ENCODE peak calls at places on chromosomes 11 and 22, in five cellular contexts. N is nucleus accumbens; E is stimulated activated CD4-positive, alpha-beta T cell treated with anti-CD3 and anti-CD28 coated beads, Interleukin-1b, Interleukin-23, amount 100 ng/mL, for 1 hour; X is activated T-helper 1 cell treated with anti-CD3 and anti-CD28 coated beads, Interleukin-12 subunit alpha, Interleukin-12 subunit beta, Interleukin-2, Interleukin-4 antibody, amounts not matched to agents 30 ng/mL and 10 ng/mL and 1 ng/mL, durations not matched to agents 14 hours and 24 hours and 36 hours; T is amniotic stem cell. C is an unnamed sample.

GRCh38 chr11:13949876-13950275 is 12.6 kb upstream of the SPON1 start:
- DNase-seq in N (no peak), E (no peak), T (no peak), X (no peak), C (no peak)

GRCh38 chr11:35981581-35981980 is 37.7 kb downstream of the LDLRAD3 start:
- DNase-seq in E (no peak), N (no peak), T (no peak), X (no peak), C (no peak)

GRCh38 chr11:64152841-64153691 is 12.8 kb downstream of the MACROD1 start:
- DNase-seq in T (no peak), X (peak), E (peak), N (peak), C (peak)

GRCh38 chr11:66048525-66049313 is at the start of gene GAL3ST3:
- DNase-seq in N (no peak), E (no peak), T (no peak), X (no peak), C (no peak)

GRCh38 chr22:36365020-36365411 is 22.8 kb downstream of the MYH9 start:
- DNase-seq in N (no peak), X (peak), E (peak), T (peak), C (peak)

GRCh38 chr11:22761066-22761465 is 68.5 kb downstream of the SVIP start:
- DNase-seq in X (no peak), T (no peak), E (no peak), N (no peak), C (no peak)

GRCh38 chr22:24975813-24976341 is 23.4 kb downstream of the KIAA1671 start:
- DNase-seq in T (no peak), X (no peak), N (no peak), E (no peak), C (no peak)

GRCh38 chr11:2826679-2827056 is 58.9 kb downstream of the CDKN1C start:
- DNase-seq in N (no peak), E (no peak), X (no peak), T (no peak), C (no peak)

GRCh38 chr11:11987503-11988022 is 20.9 kb downstream of the DKK3 start:
- DNase-seq in T (no peak), N (no peak), X (no peak), E (no peak), C (no peak)

GRCh38 chr11:31397239-31397834 is 27.7 kb downstream of the DNAJC24 start:
- DNase-seq in X (no peak), N (no peak), E (no peak), T (peak), C (no peak)

GRCh38 chr11:15109602-15110001 is 5.1 kb upstream of the INSC start:
- DNase-seq in T (no peak), N (no peak), X (no peak), E (no peak), C (no peak)

GRCh38 chr22:47605441-47605840 is 843.0 kb downstream of the TBC1D22A start:
- DNase-seq in E (no peak), T (no peak), X (no peak), N (no peak), C (no peak)

GRCh38 chr11:114291847-114292680 is 4.1 kb upstream of the NNMT start:
- DNase-seq in E (no peak), T (peak), N (no peak), X (no peak), C (no peak)

GRCh38 chr11:14974723-14975587 is 2.8 kb upstream of the CALCA start:
- DNase-seq in E (no peak), X (peak), N (no peak), T (no peak), C (no peak)

GRCh38 chr22:49807780-49808708 is 19.6 kb downstream of the BRD1 start:
- DNase-seq in T (no peak), N (no peak), E (no peak), X (peak), C (no peak)

GRCh38 chr11:88421530-88421929 is 84.0 kb upstream of the CTSC start:
- DNase-seq in X (peak), T (no peak), N (no peak), E (no peak), C (no peak)